ENCODE peak calls at places on chromosomes 1 and 21, in ten cellular contexts. E is small intestine, P is GDM1, J is non-pigmented ciliary epithelial cell, T is smooth muscle cell of the brain vasculature, D is HT1080, X is G401, O is stomach, K is CD14-positive monocyte, C is H4. M is an unnamed sample.

GRCh38 chr1:44628962-44629756 is 45.1 kb downstream of the TMEM53 start:
- DNase-seq in E (no peak), O (no peak), J (no peak), T (no peak), K (no peak), D (peak; percentile 63), X (no peak), P (no peak), C (no peak), M (no peak)

GRCh38 chr1:216923601-216924000 is 200.4 kb upstream of the ESRRG start:
- DNase-seq in T (no peak), J (no peak), E (no peak), D (peak; percentile 23), O (no peak), K (no peak), C (no peak), X (no peak), P (no peak), M (no peak)

GRCh38 chr1:77945345-77945744 is 33.5 kb downstream of the FUBP1 start:
- DNase-seq in O (no peak), C (no peak), D (no peak), J (no peak), X (no peak), T (no peak), K (no peak), P (no peak), E (no peak), M (no peak)

GRCh38 chr1:203986887-203987461 is 85.9 kb upstream of the SOX13 start:
- DNase-seq in C (no peak), O (no peak), P (no peak), T (no peak), X (no peak), E (no peak), D (no peak), K (no peak), J (no peak), M (no peak)

GRCh38 chr1:61141288-61142044 is 59.1 kb downstream of the NFIA start:
- DNase-seq in X (peak; percentile 16), K (no peak), E (peak; percentile 49), C (no peak), D (peak; percentile 67), P (no peak), J (no peak), T (no peak), O (no peak), M (no peak)

GRCh38 chr1:118254001-118254400 is 69.0 kb upstream of the SPAG17 start:
- DNase-seq in K (no peak), P (no peak), O (no peak), E (no peak), D (no peak), X (no peak), T (no peak), J (no peak), C (no peak), M (no peak)

GRCh38 chr21:42640486-42640885 is 12.9 kb upstream of the PDE9A start:
- DNase-seq in J (no peak), K (no peak), T (no peak), P (no peak), C (no peak), O (peak; percentile 76), E (peak; percentile 69), X (no peak), D (no peak), M (peak; percentile 79)

GRCh38 chr1:227437495-227438008 is 119.3 kb upstream of the CDC42BPA start:
- DNase-seq in J (no peak), E (peak; percentile 55), P (peak; percentile 43), K (no peak), X (peak; percentile 57), T (peak; percentile 39), O (no peak), D (peak; percentile 70), C (peak; percentile 70), M (no peak)

GRCh38 chr1:91831132-91831930 is 54.6 kb downstream of the TGFBR3 start:
- DNase-seq in J (no peak), T (no peak), X (no peak), P (no peak), O (no peak), K (no peak), E (peak; percentile 69), C (no peak), D (no peak), M (no peak)

GRCh38 chr21:15774590-15774989 is 44.8 kb downstream of the USP25 start:
- DNase-seq in D (no peak), O (no peak), K (no peak), C (no peak), P (no peak), T (no peak), E (no peak), J (no peak), X (no peak), M (no peak)

GRCh38 chr1:51569284-51570062 is 47.4 kb upstream of the OSBPL9 start:
- DNase-seq in P (peak; percentile 73), O (peak; percentile 40), X (peak; percentile 10), T (no peak), J (peak; percentile 63), K (no peak), D (peak; percentile 92), E (peak; percentile 86), C (peak; percentile 78), M (peak; percentile 52)

GRCh38 chr1:234912541-234913312 is 215.9 kb downstream of the TOMM20 start:
- DNase-seq in P (no peak), C (no peak), X (no peak), T (no peak), K (no peak), J (no peak), O (peak; percentile 21), E (no peak), D (no peak), M (no peak)

GRCh38 chr21:34276711-34277425 is 86.9 kb upstream of the KCNE2 start:
- DNase-seq in C (no peak), T (no peak), J (no peak), O (no peak), D (peak; percentile 60), E (no peak), X (no peak), P (no peak), K (no peak), M (no peak)

GRCh38 chr1:22702255-22702654 is 8.4 kb upstream of the EPHB2 start:
- DNase-seq in X (no peak), O (no peak), E (peak; percentile 95), T (no peak), D (no peak), J (no peak), P (no peak), K (no peak), C (no peak), M (no peak)

M was measured in mucosa of gallbladder.